ENCODE peak calls at places on chromosomes 7 and 10, in ten cellular contexts. I, U, M, P, N, S, J, E, F and K are unnamed samples.

GRCh38 chr10:21499910-21500577 is 25.4 kb downstream of the SKIDA1 start:
- DNase-seq in I (no peak), U (no peak), M (no peak), P (no peak), N (no peak), S (no peak), J (peak; percentile 56), E (peak; percentile 43), F (no peak), K (no peak)

GRCh38 chr7:118152149-118152548 is 31.8 kb upstream of the LSM8 start:
- DNase-seq in I (no peak), U (no peak), M (no peak), P (no peak), N (no peak), S (peak; percentile 6), J (no peak), E (no peak), F (peak; percentile 10), K (no peak)

GRCh38 chr7:139946539-139946938 is 116.2 kb downstream of the PARP12 start:
- DNase-seq in I (no peak), U (no peak), M (no peak), P (no peak), N (no peak), S (no peak), J (no peak), E (no peak), F (no peak), K (no peak)

GRCh38 chr10:132939957-132940790 is 2.2 kb downstream of the CFAP46 start:
- DNase-seq in I (peak; percentile 76), U (no peak), M (peak; percentile 47), P (no peak), N (peak; percentile 43), S (no peak), J (peak; percentile 69), E (peak; percentile 53), F (peak; percentile 47), K (no peak)

GRCh38 chr10:52539463-52539862 is 225.4 kb downstream of the DKK1 start:
- DNase-seq in I (no peak), U (no peak), M (no peak), P (no peak), N (no peak), S (peak; percentile 45), J (peak; percentile 36), E (no peak), F (peak; percentile 47), K (no peak)

GRCh38 chr7:41029072-41029492 is 673.8 kb downstream of the INHBA start:
- DNase-seq in I (no peak), U (no peak), M (no peak), P (no peak), N (no peak), S (peak; percentile 100), J (peak; percentile 71), E (no peak), F (peak; percentile 100), K (no peak)

GRCh38 chr10:11493646-11494045 is 117.8 kb downstream of the USP6NL start:
- DNase-seq in I (no peak), U (no peak), M (no peak), P (no peak), N (no peak), S (no peak), J (no peak), E (no peak), F (no peak), K (no peak)

GRCh38 chr7:20172736-20173334 is 44.3 kb downstream of the MACC1 start:
- DNase-seq in I (peak; percentile 32), U (peak; percentile 22), M (no peak), P (no peak), N (peak; percentile 35), S (peak; percentile 41), J (peak; percentile 77), E (peak; percentile 83), F (peak; percentile 40), K (no peak)

GRCh38 chr7:81769891-81770818 is at the start of gene HGF:
- DNase-seq in I (no peak), U (peak; percentile 24), M (peak; percentile 44), P (no peak), N (peak; percentile 37), S (no peak), J (peak; percentile 95), E (peak; percentile 71), F (peak; percentile 87), K (no peak)

GRCh38 chr7:151586531-151587270 is 67.0 kb upstream of the RHEB start:
- DNase-seq in I (no peak), U (no peak), M (no peak), P (no peak), N (no peak), S (no peak), J (no peak), E (no peak), F (no peak), K (no peak)

GRCh38 chr10:48414778-48415177 is 108.3 kb downstream of the MAPK8 start:
- DNase-seq in I (no peak), U (no peak), M (no peak), P (no peak), N (no peak), S (peak; percentile 77), J (no peak), E (no peak), F (peak; percentile 82), K (no peak)

GRCh38 chr10:48419714-48420113 is 113.2 kb downstream of the MAPK8 start:
- DNase-seq in I (no peak), U (no peak), M (no peak), P (no peak), N (no peak), S (no peak), J (no peak), E (no peak), F (no peak), K (no peak)

GRCh38 chr10:48418189-48418588 is 111.7 kb downstream of the MAPK8 start:
- DNase-seq in I (no peak), U (no peak), M (no peak), P (no peak), N (no peak), S (no peak), J (no peak), E (no peak), F (no peak), K (no peak)

GRCh38 chr10:48416584-48417232 is 110.2 kb downstream of the MAPK8 start:
- DNase-seq in I (no peak), U (no peak), M (no peak), P (no peak), N (no peak), S (peak; percentile 70), J (no peak), E (no peak), F (no peak), K (no peak)

GRCh38 chr10:48417374-48417773 is 110.9 kb downstream of the MAPK8 start:
- DNase-seq in I (no peak), U (no peak), M (no peak), P (no peak), N (no peak), S (peak; percentile 77), J (no peak), E (no peak), F (no peak), K (no peak)
- H3K27ac ChIP-seq in I (no peak overlapping the region), U (no peak overlapping the region), M (no peak overlapping the region), P (no peak overlapping the region), N (no peak overlapping the region), S (peak overlapping the region; percentile 44), J (peak overlapping the region; percentile 38), E (no peak overlapping the region), F (no peak overlapping the region), K (no peak overlapping the region)

GRCh38 chr10:17409170-17409733 is 45.1 kb downstream of the ST8SIA6 start:
- DNase-seq in I (no peak), U (no peak), M (no peak), P (peak; percentile 56), N (no peak), S (no peak), J (peak; percentile 33), E (no peak), F (peak; percentile 5), K (no peak)
- TF ChIP-seq CTCF in I (peak; percentile 47), U (no peak), M (peak; percentile 12), P (peak; percentile 69), N (no peak), S (peak; percentile 53), J (peak; percentile 51), E (no peak), F (peak; percentile 52), K (peak; percentile 74)

DNA sequence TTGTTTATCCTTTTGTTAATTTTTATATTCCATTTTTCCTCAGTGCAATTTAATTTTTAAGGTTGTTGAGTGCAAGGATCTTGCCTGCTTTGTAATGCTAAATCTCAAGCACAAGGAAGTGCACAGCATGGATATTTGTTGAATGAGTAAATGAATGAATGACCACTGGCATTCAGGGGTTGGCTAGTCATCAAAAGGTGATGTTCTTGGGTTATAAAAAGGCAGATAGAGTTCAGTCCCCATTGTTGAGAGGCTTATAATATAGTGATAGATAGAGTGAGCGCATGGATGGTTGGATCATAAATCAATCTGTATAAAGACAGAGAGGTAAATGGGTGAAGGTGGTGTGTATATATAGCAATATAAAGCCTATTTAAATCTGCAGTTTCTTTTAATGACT is 193.2 kb upstream of the KLF6 start:
- DNase-seq in I (no peak), U (no peak), M (no peak), P (no peak), N (no peak), S (peak; percentile 59), J (no peak), E (no peak), F (peak; percentile 74), K (no peak)
- H3K9me3 ChIP-seq in I (no peaks in the 10 kb centered on the region), U (no peaks in the 10 kb centered on the region), M (no peaks in the 10 kb centered on the region), P (no peaks in the 10 kb centered on the region), N (no peaks in the 10 kb centered on the region), S (no peaks in the 10 kb centered on the region), J (no peaks in the 10 kb centered on the region), E (no peaks in the 10 kb centered on the region), F (peaks cover under 1% of the 10 kb centered on the region), K (no peaks in the 10 kb centered on the region)

GRCh38 chr7:24737281-24737680 is 20.0 kb downstream of the GSDME start:
- DNase-seq in I (no peak), U (no peak), M (no peak), P (no peak), N (no peak), S (no peak), J (peak; percentile 32), E (no peak), F (no peak), K (no peak)

GRCh38 chr7:24731313-24731712 is 26.0 kb downstream of the GSDME start:
- DNase-seq in I (no peak), U (no peak), M (no peak), P (peak; percentile 29), N (no peak), S (no peak), J (no peak), E (no peak), F (no peak), K (no peak)

GRCh38 chr7:24732646-24733413 is 24.4 kb downstream of the GSDME start:
- DNase-seq in I (no peak), U (no peak), M (no peak), P (peak; percentile 13), N (no peak), S (peak; percentile 89), J (peak; percentile 55), E (no peak), F (peak; percentile 92), K (no peak)

GRCh38 chr7:24733414-24734060 is 23.7 kb downstream of the GSDME start:
- DNase-seq in I (no peak), U (no peak), M (no peak), P (peak; percentile 21), N (no peak), S (peak; percentile 25), J (no peak), E (no peak), F (no peak), K (no peak)

DNA sequence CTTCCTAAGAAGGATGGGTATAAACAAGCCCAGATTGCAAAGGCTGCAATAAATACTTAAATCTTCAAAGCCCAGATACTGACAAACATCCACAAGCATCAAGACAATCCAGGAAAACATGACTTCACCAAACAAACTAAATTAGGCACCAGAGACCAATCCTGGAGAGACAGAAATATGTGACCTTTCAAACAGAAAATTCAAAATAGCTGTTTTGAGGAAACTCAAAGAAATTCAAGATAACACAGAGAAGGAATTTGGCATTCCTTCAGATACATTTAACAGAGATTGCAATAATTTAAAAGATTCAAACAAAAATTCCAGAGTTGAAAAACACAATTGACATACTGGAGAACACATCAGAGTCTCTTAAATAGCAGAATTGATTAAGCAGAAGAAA is 23.0 kb downstream of the GSDME start:
- DNase-seq in I (no peak), U (no peak), M (no peak), P (no peak), N (no peak), S (no peak), J (peak; percentile 50), E (no peak), F (peak; percentile 29), K (no peak)
- H3K27ac ChIP-seq in I (no peak overlapping the region), U (no peak overlapping the region), M (no peak overlapping the region), P (no peak overlapping the region), N (no peak overlapping the region), S (peak overlapping the region; percentile 82), J (no peak overlapping the region), E (no peak overlapping the region), F (no peak overlapping the region), K (no peak overlapping the region)